ENCODE peak calls at places on chromosome 2, in eight cellular contexts. U is stimulated activated CD8-positive, alpha-beta memory T cell treated with anti-CD3 and anti-CD28 coated beads, Interleukin-7, amount 100 ng/mL, for 1 hour; L is heart left ventricle; H is pulmonary artery endothelial cell; I is stomach; J is HEK293T; F is choroid plexus epithelial cell; G is AG09319. P is an unnamed sample.

GRCh38 chr2:210477496-210477895 is 937 bp upstream of the LANCL1 start:
- DNase-seq in U (no peak), L (no peak), H (no peak), I (no peak), J (peak), F (peak), G (peak), P (no peak)

GRCh38 chr2:157178865-157179264 is 78.6 kb upstream of the GALNT5 start:
- DNase-seq in U (no peak), L (no peak), H (no peak), I (no peak), J (no peak), F (no peak), G (no peak), P (no peak)

GRCh38 chr2:19312949-19313348 is 45.5 kb downstream of the OSR1 start:
- DNase-seq in U (no peak), L (no peak), H (no peak), I (peak), J (peak), F (peak), G (no peak), P (peak)

GRCh38 chr2:226873051-226873620 is 37.3 kb downstream of the RHBDD1 start:
- DNase-seq in U (no peak), L (no peak), H (no peak), I (no peak), J (no peak), F (peak), G (no peak), P (peak)

GRCh38 chr2:25204190-25204838 is 35.9 kb upstream of the POMC start:
- DNase-seq in U (no peak), L (no peak), H (no peak), I (no peak), J (no peak), F (peak), G (no peak), P (peak)

GRCh38 chr2:231526341-231527090 is 3.7 kb downstream of the NMUR1 start:
- DNase-seq in U (no peak), L (no peak), H (no peak), I (no peak), J (no peak), F (no peak), G (no peak), P (no peak)

GRCh38 chr2:9307505-9307904 is 100.9 kb downstream of the ASAP2 start:
- DNase-seq in U (no peak), L (no peak), H (no peak), I (no peak), J (no peak), F (no peak), G (no peak), P (peak)

GRCh38 chr2:7096726-7097352 is 179.6 kb downstream of the RNF144A start:
- DNase-seq in U (no peak), L (no peak), H (no peak), I (no peak), J (no peak), F (no peak), G (no peak), P (no peak)

GRCh38 chr2:240785424-240786335 is 34.3 kb downstream of the KIF1A start:
- DNase-seq in U (no peak), L (peak), H (no peak), I (no peak), J (no peak), F (no peak), G (no peak), P (no peak)

GRCh38 chr2:99863236-99863913 is 279.0 kb downstream of the AFF3 start:
- DNase-seq in U (no peak), L (no peak), H (no peak), I (no peak), J (no peak), F (peak), G (no peak), P (peak)

GRCh38 chr2:41963661-41964525 is 83.9 kb upstream of the PKDCC start:
- DNase-seq in U (no peak), L (no peak), H (no peak), I (no peak), J (peak), F (peak), G (no peak), P (peak)

GRCh38 chr2:177355874-177356273 is 36.7 kb upstream of the AGPS start:
- DNase-seq in U (no peak), L (no peak), H (peak), I (no peak), J (no peak), F (peak), G (no peak), P (peak)

GRCh38 chr2:231696004-231696367 is 12.3 kb upstream of the PTMA start:
- DNase-seq in U (no peak), L (no peak), H (no peak), I (no peak), J (no peak), F (peak), G (peak), P (no peak)

GRCh38 chr2:81835318-81836000 is 1530.9 kb upstream of the LRRTM1 start:
- DNase-seq in U (no peak), L (no peak), H (no peak), I (no peak), J (no peak), F (peak), G (no peak), P (no peak)

GRCh38 chr2:185404578-185404977 is 334.0 kb upstream of the FSIP2 start:
- DNase-seq in U (no peak), L (no peak), H (no peak), I (no peak), J (no peak), F (no peak), G (no peak), P (no peak)

GRCh38 chr2:63300835-63301234 is 250.2 kb downstream of the OTX1 start:
- DNase-seq in U (no peak), L (no peak), H (no peak), I (no peak), J (no peak), F (no peak), G (no peak), P (no peak)

GRCh38 chr2:98608962-98609604 is 694 bp downstream of the UNC50 start:
- DNase-seq in U (no peak), L (peak), H (no peak), I (no peak), J (no peak), F (peak), G (peak), P (peak)

GRCh38 chr2:166665991-166666940 is 172.2 kb upstream of the SCN7A start:
- DNase-seq in U (no peak), L (no peak), H (no peak), I (no peak), J (no peak), F (peak), G (no peak), P (peak)

GRCh38 chr2:196660264-196660663 is 20.7 kb downstream of the CCDC150 start:
- DNase-seq in U (no peak), L (no peak), H (no peak), I (no peak), J (no peak), F (peak), G (no peak), P (no peak)

GRCh38 chr2:232434563-232435374 is 21.2 kb upstream of the ALPI start:
- DNase-seq in U (no peak), L (peak), H (no peak), I (no peak), J (no peak), F (no peak), G (no peak), P (no peak)

GRCh38 chr2:151661625-151662024 is 72.7 kb downstream of the NEB start:
- DNase-seq in U (no peak), L (no peak), H (no peak), I (no peak), J (no peak), F (no peak), G (no peak), P (no peak)

GRCh38 chr2:15933184-15933845 is 7.0 kb upstream of the MYCN start:
- DNase-seq in U (no peak), L (no peak), H (no peak), I (no peak), J (no peak), F (no peak), G (no peak), P (no peak)

GRCh38 chr2:9885036-9885684 is 41.9 kb downstream of the TAF1B start:
- DNase-seq in U (no peak), L (no peak), H (no peak), I (no peak), J (no peak), F (peak), G (no peak), P (peak)

GRCh38 chr2:99085400-99085799 is 56.1 kb upstream of the C2orf15 start:
- DNase-seq in U (no peak), L (no peak), H (no peak), I (no peak), J (no peak), F (peak), G (no peak), P (no peak)

GRCh38 chr2:217732995-217733394 is 269.8 kb downstream of the TNS1 start:
- DNase-seq in U (no peak), L (no peak), H (no peak), I (no peak), J (no peak), F (no peak), G (no peak), P (no peak)

GRCh38 chr2:182406221-182406620 is 20.6 kb downstream of the PDE1A start:
- DNase-seq in U (no peak), L (no peak), H (no peak), I (no peak), J (no peak), F (peak), G (no peak), P (no peak)